ENCODE peak calls at places on chromosomes 16 and 17, in ten cellular contexts. I, B, G, Z, M, V, W, J, L and H are unnamed samples.

GRCh38 chr17:37092041-37092440 is 143.3 kb downstream of the AATF start:
- DNase-seq in I (no peak), B (no peak), G (no peak), Z (no peak), M (no peak), V (no peak), W (no peak), J (no peak), L (no peak), H (peak; percentile 42)

GRCh38 chr16:31477220-31478216 is 5.4 kb upstream of the SLC5A2 start:
- DNase-seq in I (no peak), B (peak; percentile 52), G (peak; percentile 48), Z (peak; percentile 72), M (peak; percentile 78), V (no peak), W (peak; percentile 91), J (peak; percentile 77), L (peak; percentile 67), H (peak; percentile 82)

GRCh38 chr17:82231562-82232321 is 2.9 kb downstream of the SLC16A3 start:
- DNase-seq in I (peak; percentile 64), B (peak; percentile 76), G (peak; percentile 41), Z (peak; percentile 70), M (peak; percentile 72), V (peak; percentile 67), W (peak; percentile 84), J (no peak), L (no peak), H (peak; percentile 71)

GRCh38 chr16:52581530-52581929 is 34.6 kb upstream of the TOX3 start:
- DNase-seq in I (no peak), B (no peak), G (no peak), Z (no peak), M (no peak), V (no peak), W (peak; percentile 24), J (no peak), L (no peak), H (peak; percentile 36)

GRCh38 chr17:83171661-83172060 is 92.3 kb downstream of the METRNL start:
- DNase-seq in I (no peak), B (peak; percentile 19), G (no peak), Z (no peak), M (no peak), V (no peak), W (no peak), J (no peak), L (no peak), H (no peak)

GRCh38 chr16:5010576-5011329 is 23.0 kb downstream of the NAGPA start:
- DNase-seq in I (no peak), B (peak; percentile 46), G (no peak), Z (no peak), M (no peak), V (no peak), W (peak; percentile 41), J (no peak), L (no peak), H (no peak)

GRCh38 chr17:27504188-27504995 is 48.1 kb downstream of the KSR1 start:
- DNase-seq in I (no peak), B (no peak), G (no peak), Z (no peak), M (no peak), V (no peak), W (no peak), J (no peak), L (no peak), H (no peak)

GRCh38 chr17:66545918-66546317 is 243.5 kb downstream of the PRKCA start:
- DNase-seq in I (no peak), B (no peak), G (no peak), Z (no peak), M (no peak), V (no peak), W (no peak), J (no peak), L (no peak), H (no peak)

GRCh38 chr17:17719199-17719940 is 38.1 kb downstream of the RAI1 start:
- DNase-seq in I (no peak), B (no peak), G (no peak), Z (no peak), M (no peak), V (no peak), W (no peak), J (no peak), L (no peak), H (no peak)

GRCh38 chr16:88854306-88855111 is 2.2 kb downstream of the GALNS start:
- DNase-seq in I (no peak), B (no peak), G (no peak), Z (no peak), M (peak; percentile 88), V (no peak), W (no peak), J (peak; percentile 82), L (peak; percentile 29), H (no peak)

GRCh38 chr17:76243826-76244679 is 3.8 kb upstream of the RNF157 start:
- DNase-seq in I (peak; percentile 38), B (no peak), G (no peak), Z (no peak), M (no peak), V (no peak), W (no peak), J (no peak), L (peak; percentile 73), H (no peak)

GRCh38 chr17:49583226-49583625 is 7.6 kb downstream of the NXPH3 start:
- DNase-seq in I (no peak), B (no peak), G (no peak), Z (no peak), M (no peak), V (no peak), W (no peak), J (no peak), L (no peak), H (no peak)

GRCh38 chr17:49582789-49583188 is 7.1 kb downstream of the NXPH3 start:
- DNase-seq in I (no peak), B (no peak), G (no peak), Z (no peak), M (no peak), V (no peak), W (no peak), J (no peak), L (no peak), H (no peak)

GRCh38 chr17:49583889-49584288 is 8.2 kb downstream of the NXPH3 start:
- DNase-seq in I (no peak), B (no peak), G (no peak), Z (no peak), M (no peak), V (no peak), W (no peak), J (no peak), L (no peak), H (no peak)

GRCh38 chr17:49587366-49588073 is 11.8 kb downstream of the NXPH3 start:
- DNase-seq in I (no peak), B (no peak), G (no peak), Z (no peak), M (no peak), V (no peak), W (no peak), J (no peak), L (no peak), H (no peak)

GRCh38 chr17:49585422-49586027 is 9.9 kb downstream of the NXPH3 start:
- DNase-seq in I (no peak), B (peak; percentile 71), G (no peak), Z (peak; percentile 49), M (no peak), V (no peak), W (peak; percentile 85), J (no peak), L (no peak), H (peak; percentile 53)
- TF ChIP-seq CTCF in I (no peak), B (peak; percentile 56), G (peak; percentile 44), Z (peak; percentile 54), M (no peak), V (peak; percentile 22), W (peak; percentile 50), J (no peak), L (peak; percentile 7), H (peak; percentile 25)

DNA sequence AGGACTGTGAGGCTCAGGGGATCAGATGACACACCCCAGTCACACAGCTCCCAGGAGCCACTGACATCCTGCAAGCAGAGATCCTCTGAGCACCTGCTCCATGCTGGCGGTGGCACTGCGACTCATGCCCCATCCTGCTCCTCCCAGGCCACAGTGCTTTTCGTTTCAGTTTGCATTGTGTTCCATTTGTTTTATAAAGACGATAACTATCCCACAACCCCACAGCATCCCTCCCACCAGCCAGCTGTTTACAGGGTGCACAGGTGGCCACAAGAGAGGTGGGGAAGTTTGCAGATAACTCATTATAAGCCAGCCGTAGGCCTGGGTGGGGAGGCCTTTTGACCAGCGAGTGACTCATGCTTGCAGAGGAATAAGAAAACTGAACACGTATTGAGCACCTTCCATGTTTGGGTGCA is 28.2 kb downstream of the BCO1 start:
- DNase-seq in I (no peak), B (no peak), G (no peak), Z (no peak), M (no peak), V (no peak), W (no peak), J (no peak), L (peak; percentile 36), H (peak; percentile 55)
- TF ChIP-seq CTCF in I (no peak), B (no peak), G (no peak), Z (no peak), M (no peak), V (no peak), W (no peak), J (no peak), L (no peak), H (no peak)

DNA sequence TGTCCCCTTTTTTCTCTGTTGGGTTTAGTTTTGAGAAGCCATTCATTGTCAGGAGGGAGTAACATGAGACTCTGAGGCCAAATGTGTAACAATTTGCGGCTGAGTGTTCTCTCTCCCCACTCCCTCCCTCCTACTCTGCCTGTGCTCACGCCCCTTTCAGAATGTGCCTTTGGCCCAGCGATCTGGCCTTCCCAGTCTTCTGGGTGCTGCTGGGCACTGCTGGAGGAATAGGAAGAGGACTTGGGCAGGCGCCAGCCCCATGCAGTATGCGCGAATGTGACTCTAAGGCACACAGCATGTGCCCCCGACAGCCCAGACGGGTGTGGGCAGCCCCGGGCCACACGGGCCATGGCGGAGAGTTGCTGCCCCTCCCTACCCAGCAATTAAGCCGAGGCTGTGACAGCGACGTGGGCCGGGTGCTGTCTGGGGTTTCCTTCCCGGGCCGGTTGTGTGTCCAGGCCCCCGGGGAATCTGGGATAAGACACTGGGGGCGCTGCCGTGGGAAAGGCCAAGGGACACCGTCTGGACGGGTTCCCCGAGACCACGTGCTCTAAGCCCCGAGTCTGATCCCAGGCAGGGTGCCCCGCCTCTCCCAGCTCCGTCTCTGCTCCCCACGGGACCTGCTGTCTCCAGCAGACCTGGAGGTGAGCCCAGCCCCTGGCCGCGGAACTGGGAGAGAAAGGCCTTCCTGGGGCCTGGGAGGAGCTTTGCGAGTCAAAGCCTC is 92.4 kb downstream of the IRX3 start:
- DNase-seq in I (peak; percentile 78), B (peak; percentile 55), G (no peak), Z (peak; percentile 10), M (no peak), V (peak; percentile 57), W (peak; percentile 71), J (no peak), L (no peak), H (no peak)
- TF ChIP-seq CTCF in I (no peak), B (peak; percentile 13), G (peak; percentile 14), Z (no peak), M (no peak), V (no peak), W (no peak), J (no peak), L (no peak), H (no peak)

DNA sequence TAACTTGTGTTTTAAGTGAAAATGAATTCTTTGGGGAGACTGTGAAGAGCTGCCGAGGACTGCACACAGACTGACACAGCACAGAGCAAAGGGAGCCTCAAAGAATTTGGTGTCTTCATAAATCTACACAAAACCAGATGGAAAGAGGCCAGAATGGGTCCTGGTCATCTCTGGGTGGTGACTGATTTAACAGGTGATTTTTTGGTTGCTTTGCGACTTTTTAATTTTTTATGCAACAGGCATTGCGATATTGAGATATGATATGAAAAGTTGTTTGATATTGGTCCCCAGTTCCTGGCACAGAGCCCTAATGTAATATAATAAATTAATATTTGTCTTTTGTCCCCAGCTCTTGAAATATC is 12.6 kb upstream of the EIF1 start:
- DNase-seq in I (no peak), B (no peak), G (no peak), Z (no peak), M (no peak), V (no peak), W (no peak), J (no peak), L (no peak), H (no peak)
- TF ChIP-seq CTCF in I (no peak), B (no peak), G (no peak), Z (no peak), M (no peak), V (no peak), W (no peak), J (no peak), L (no peak), H (no peak)